ENCODE peak calls at places on chromosomes 13 and 19, in four cellular contexts. X, E, D and A are unnamed samples.

GRCh38 chr13:108777421-108778420 is 148.3 kb downstream of the MYO16 start:
- DNase-seq in D (peak), X (peak), E (peak), A (peak)

GRCh38 chr19:42216653-42217521 is 590 bp downstream of the DEDD2 start:
- DNase-seq in E (peak), X (no peak), D (peak), A (peak)

GRCh38 chr13:71621152-71622124 is 245.6 kb downstream of the DACH1 start:
- DNase-seq in E (no peak), D (peak), X (no peak), A (no peak)

GRCh38 chr13:73228546-73228945 is 169.7 kb downstream of the KLF5 start:
- DNase-seq in E (no peak), X (no peak), D (no peak), A (peak)

GRCh38 chr13:75101997-75102720 is 379.8 kb downstream of the TBC1D4 start:
- DNase-seq in X (no peak), D (peak), E (peak), A (peak)

GRCh38 chr19:50703915-50704548 is 15.6 kb downstream of the SHANK1 start:
- DNase-seq in X (no peak), E (peak), D (peak), A (no peak)

GRCh38 chr13:51067376-51068125 is 43.5 kb downstream of the C13orf42 start:
- DNase-seq in X (no peak), E (no peak), D (no peak), A (no peak)

GRCh38 chr19:43777163-43777700 is 3.5 kb downstream of the KCNN4 start:
- DNase-seq in E (no peak), X (no peak), D (no peak), A (peak)

GRCh38 chr19:52896431-52897148 is 845 bp downstream of the ZNF320 start:
- DNase-seq in E (peak), D (peak), X (no peak), A (peak)

GRCh38 chr19:38233740-38234251 is 9.8 kb upstream of the DPF1 start:
- DNase-seq in X (no peak), E (peak), D (peak), A (peak)

GRCh38 chr19:13918726-13919411 is 12.9 kb downstream of the CC2D1A start:
- DNase-seq in D (no peak), E (peak), X (no peak), A (no peak)

GRCh38 chr19:49421039-49421877 is 2.0 kb downstream of the PTH2 start:
- DNase-seq in X (peak), D (peak), E (peak), A (peak)

GRCh38 chr19:55486971-55487883 is 1.0 kb upstream of the SSC5D start:
- DNase-seq in E (no peak), D (peak), X (no peak), A (peak)

GRCh38 chr19:14118165-14119051 is 846 bp upstream of the PRKACA start:
- DNase-seq in D (peak), X (no peak), E (no peak), A (peak)

GRCh38 chr19:41934849-41935374 is 6.7 kb upstream of the ERFL start:
- DNase-seq in X (peak), D (peak), E (peak), A (peak)

GRCh38 chr13:40922437-40923040 is 96.6 kb downstream of the ELF1 start:
- DNase-seq in X (no peak), D (peak), E (peak), A (no peak)

GRCh38 chr19:7846247-7846646 is 16.2 kb downstream of the EVI5L start:
- DNase-seq in X (no peak), E (no peak), D (no peak), A (no peak)

GRCh38 chr19:29667941-29668340 is 2.7 kb downstream of the PLEKHF1 start:
- DNase-seq in E (no peak), D (no peak), X (no peak), A (no peak)

GRCh38 chr13:96075953-96076543 is 13.9 kb upstream of the HS6ST3 start:
- DNase-seq in X (no peak), D (peak), E (no peak), A (peak)

GRCh38 chr13:27006519-27007161 is 165.0 kb downstream of the USP12 start:
- DNase-seq in E (peak), D (peak), X (no peak), A (peak)

GRCh38 chr13:79085021-79085420 is 321.0 kb downstream of the RBM26 start:
- DNase-seq in E (no peak), D (no peak), X (no peak), A (no peak)

GRCh38 chr13:97308735-97309429 is 86.7 kb downstream of the MBNL2 start:
- DNase-seq in E (no peak), X (no peak), D (no peak), A (peak)

GRCh38 chr13:21606251-21606650 is 2.3 kb upstream of the MICU2 start:
- DNase-seq in D (no peak), X (no peak), E (no peak), A (no peak)

GRCh38 chr13:109400192-109400591 is 386.2 kb downstream of the IRS2 start:
- DNase-seq in D (peak), X (no peak), E (peak), A (no peak)

GRCh38 chr19:16244091-16244490 is 46.4 kb downstream of the AP1M1 start:
- DNase-seq in X (no peak), D (no peak), E (no peak), A (peak)

GRCh38 chr13:75685239-75685697 is 49.1 kb downstream of the LMO7 start:
- DNase-seq in E (peak), D (peak), X (peak), A (peak)

DNA sequence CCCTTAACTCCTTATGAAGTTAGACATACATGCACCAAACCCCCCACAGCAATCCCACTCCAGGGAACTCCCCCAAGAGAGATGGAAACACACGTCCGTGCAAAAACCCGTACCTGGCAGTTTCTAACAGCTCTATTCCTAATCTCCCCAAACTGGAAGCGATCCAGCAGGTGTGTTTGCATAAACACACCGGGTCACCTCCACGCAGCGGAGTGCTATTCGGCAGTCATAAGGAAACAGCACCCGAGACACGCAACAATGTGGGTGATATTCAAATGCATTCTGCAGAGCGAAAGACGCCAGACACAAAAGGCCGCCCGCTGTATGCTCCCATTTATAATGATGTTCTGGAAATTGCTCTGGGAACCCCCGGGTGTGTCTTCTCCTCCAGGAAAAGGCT is 6.8 kb upstream of the ZNRF4 start:
- DNase-seq in E (no peak), X (no peak), D (no peak), A (no peak)
- H3K56ac ChIP-seq in E (no peak), X (no peak), D (no peak), A (no peak)

GRCh38 chr13:30147380-30147779 is 160.0 kb downstream of the KATNAL1 start:
- DNase-seq in E (no peak), D (no peak), X (no peak), A (no peak)

GRCh38 chr13:30149248-30149647 is 158.1 kb downstream of the KATNAL1 start:
- DNase-seq in D (no peak), X (no peak), E (no peak), A (no peak)

GRCh38 chr13:30148171-30148754 is 159.1 kb downstream of the KATNAL1 start:
- DNase-seq in X (no peak), D (no peak), E (no peak), A (no peak)

GRCh38 chr13:30151398-30151797 is 156.0 kb downstream of the KATNAL1 start:
- DNase-seq in X (no peak), E (no peak), D (no peak), A (no peak)

GRCh38 chr13:30148791-30149190 is 158.6 kb downstream of the KATNAL1 start:
- DNase-seq in D (no peak), E (no peak), X (no peak), A (no peak)
- H3K56ac ChIP-seq in D (no peak), E (no peak), X (no peak), A (no peak)

GRCh38 chr19:1826557-1827521 is 14.8 kb upstream of the ATP8B3 start:
- DNase-seq in D (peak), X (no peak), E (peak), A (no peak)

GRCh38 chr19:1827566-1828278 is 15.6 kb upstream of the ATP8B3 start:
- DNase-seq in X (no peak), E (no peak), D (no peak), A (no peak)

GRCh38 chr19:1830568-1830967 is 17.7 kb downstream of the REXO1 start:
- DNase-seq in X (no peak), D (no peak), E (no peak), A (no peak)

GRCh38 chr19:1829958-1830357 is 17.9 kb upstream of the ATP8B3 start:
- DNase-seq in X (no peak), E (no peak), D (no peak), A (no peak)

DNA sequence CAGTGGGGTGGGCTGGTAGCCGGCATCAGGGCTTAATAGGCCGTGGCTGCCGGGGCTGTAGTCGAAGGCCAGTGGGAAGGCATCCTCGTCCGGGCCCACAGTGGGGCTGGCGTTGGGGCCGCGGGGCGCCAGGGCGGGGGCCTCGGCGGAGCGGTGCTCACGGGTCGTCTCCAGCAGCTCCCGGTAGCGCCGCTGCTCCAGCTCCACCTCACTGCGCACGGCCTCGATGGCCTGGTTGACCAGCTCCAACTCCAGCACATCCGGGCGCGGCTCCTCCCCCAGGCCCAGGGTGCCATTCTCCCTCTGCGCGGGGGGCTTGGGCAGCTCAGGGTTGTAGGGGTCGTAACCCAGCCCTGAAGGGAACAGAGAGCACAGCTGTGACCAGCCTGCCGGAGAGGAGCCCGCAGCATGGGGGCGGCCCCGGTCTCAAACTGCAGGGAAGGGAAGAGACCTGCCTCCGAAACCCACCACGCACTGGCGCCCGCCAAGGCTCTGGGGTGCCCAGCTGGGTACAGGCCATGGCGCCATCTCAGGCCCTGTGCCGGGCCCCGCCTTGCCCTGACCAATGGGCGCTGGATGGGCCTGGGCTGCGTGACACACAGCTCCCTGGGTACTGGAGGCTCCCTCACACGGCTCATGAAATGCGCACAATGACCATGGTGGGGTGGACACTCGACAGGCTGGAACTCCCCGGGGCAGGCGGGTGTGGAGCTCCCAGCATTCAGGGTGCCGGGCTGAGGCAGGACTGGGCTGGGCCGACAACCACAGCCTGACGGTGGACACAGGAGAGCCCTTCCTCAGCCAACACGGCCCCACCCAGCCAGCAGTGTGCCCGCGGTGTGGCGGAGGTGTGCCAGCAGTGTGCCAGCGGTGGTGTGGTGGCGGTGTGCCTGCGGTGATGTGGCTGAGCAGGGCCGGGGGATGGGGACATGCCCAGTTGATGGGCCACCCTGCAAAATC is 16.5 kb upstream of the ATP8B3 start:
- DNase-seq in X (no peak), E (no peak), D (no peak), A (no peak)
- H3K56ac ChIP-seq in X (no peak), E (no peak), D (no peak), A (no peak)

GRCh38 chr19:10896851-10897526 is 25.6 kb downstream of the CARM1 start:
- DNase-seq in D (no peak), E (no peak), X (no peak), A (peak)
- H3K56ac ChIP-seq in D (no peak), E (no peak), X (no peak), A (no peak)

DNA sequence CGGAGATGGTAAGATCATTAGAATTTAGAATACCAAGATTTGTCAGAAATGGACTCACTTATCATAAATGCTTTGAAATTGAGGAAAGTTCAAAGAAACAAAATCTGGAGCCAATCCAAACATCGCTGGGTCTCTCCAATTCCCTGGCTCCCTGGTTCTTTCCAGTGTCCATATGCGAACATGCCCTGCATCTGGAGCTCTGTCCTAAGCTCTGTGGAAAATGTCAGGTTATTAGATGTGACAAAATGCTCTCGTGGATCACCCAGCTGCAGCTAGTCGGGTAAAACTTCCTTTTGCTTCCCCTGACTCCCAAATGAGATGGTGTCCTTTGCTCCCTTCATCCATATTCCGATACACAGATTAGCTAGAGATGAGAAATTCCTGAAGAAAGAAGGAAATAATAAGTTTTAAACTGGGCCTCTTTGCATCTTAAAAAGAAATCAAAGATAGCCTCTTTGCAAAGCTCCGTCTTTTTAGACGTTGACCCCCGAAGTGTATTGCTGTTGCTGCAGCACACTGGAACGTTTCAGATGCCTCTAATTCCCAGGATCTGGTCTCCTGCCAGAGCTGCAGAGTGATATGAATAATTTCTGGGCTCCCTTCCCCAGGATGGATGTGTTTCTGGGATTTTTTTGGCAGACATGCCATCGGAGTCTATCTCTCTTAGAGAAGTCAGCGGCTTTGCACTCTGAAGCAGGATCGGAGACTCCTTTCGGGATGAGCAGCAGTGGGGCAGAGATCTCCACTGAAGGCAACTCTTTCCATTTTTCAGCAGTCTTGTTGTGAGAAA is 102.9 kb downstream of the TEX26 start:
- DNase-seq in D (no peak), X (no peak), E (no peak), A (peak)
- H3K56ac ChIP-seq in D (no peak), X (no peak), E (no peak), A (no peak)

GRCh38 chr13:37340911-37341670 is 235.6 kb upstream of the CSNK1A1L start:
- DNase-seq in E (no peak), D (no peak), X (no peak), A (no peak)

GRCh38 chr13:37338721-37339120 is 233.3 kb upstream of the CSNK1A1L start:
- DNase-seq in X (no peak), E (no peak), D (no peak), A (no peak)

GRCh38 chr13:37344051-37344450 is 238.6 kb upstream of the CSNK1A1L start:
- DNase-seq in D (no peak), E (no peak), X (no peak), A (no peak)

GRCh38 chr13:37345869-37346268 is 240.4 kb upstream of the CSNK1A1L start:
- DNase-seq in X (no peak), D (peak), E (no peak), A (no peak)

GRCh38 chr13:37342205-37342604 is 236.7 kb upstream of the CSNK1A1L start:
- DNase-seq in D (no peak), E (no peak), X (no peak), A (no peak)
- H3K56ac ChIP-seq in D (no peak), E (no peak), X (no peak), A (no peak)